ENCODE peak calls at places on chromosome 5, in eight cellular contexts. G is colonic mucosa, D is lower lobe of right lung, Y is SK-N-SH, J is Caco-2, V is aorta, O is astrocyte, K is H1. Q is an unnamed sample.

GRCh38 chr5:88144219-88145040 is 124.2 kb downstream of the TMEM161B start:
- DNase-seq in G (no peak), D (no peak), Y (peak; percentile 5), J (no peak), V (no peak), O (peak; percentile 16), K (peak; percentile 51), Q (no peak)

GRCh38 chr5:176466245-176466871 is 18.2 kb downstream of the FAF2 start:
- DNase-seq in G (no peak), D (no peak), Y (no peak), J (peak; percentile 52), V (no peak), O (peak; percentile 76), K (no peak), Q (no peak)

GRCh38 chr5:88515881-88516819 is 247.5 kb upstream of the TMEM161B start:
- DNase-seq in G (no peak), D (no peak), Y (no peak), J (no peak), V (no peak), O (peak; percentile 53), K (no peak), Q (no peak)

GRCh38 chr5:163460562-163461176 is at the start of gene HMMR:
- DNase-seq in G (no peak), D (no peak), Y (peak; percentile 16), J (peak; percentile 37), V (no peak), O (peak; percentile 21), K (peak; percentile 84), Q (no peak)

GRCh38 chr5:113748403-113748802 is 234.9 kb downstream of the YTHDC2 start:
- DNase-seq in G (no peak), D (no peak), Y (no peak), J (no peak), V (no peak), O (no peak), K (no peak), Q (no peak)

GRCh38 chr5:148949871-148950863 is 112.7 kb downstream of the SH3TC2 start:
- DNase-seq in G (no peak), D (peak; percentile 78), Y (no peak), J (no peak), V (peak; percentile 72), O (no peak), K (no peak), Q (peak; percentile 89)

GRCh38 chr5:140840978-140841962 is at the start of gene PCDHA8:
- DNase-seq in G (no peak), D (no peak), Y (peak; percentile 83), J (no peak), V (no peak), O (no peak), K (peak; percentile 84), Q (no peak)

GRCh38 chr5:160693831-160694473 is 158.1 kb downstream of the ATP10B start:
- DNase-seq in G (no peak), D (no peak), Y (no peak), J (no peak), V (no peak), O (no peak), K (no peak), Q (no peak)

GRCh38 chr5:136772541-136772940 is 407.2 kb upstream of the TRPC7 start:
- DNase-seq in G (no peak), D (no peak), Y (no peak), J (no peak), V (no peak), O (no peak), K (no peak), Q (no peak)

GRCh38 chr5:82713811-82714210 is 363.4 kb downstream of the TMEM167A start:
- DNase-seq in G (no peak), D (no peak), Y (no peak), J (no peak), V (no peak), O (no peak), K (no peak), Q (no peak)

GRCh38 chr5:178206166-178207101 is 2.1 kb downstream of the HNRNPAB start:
- DNase-seq in G (peak; percentile 21), D (no peak), Y (no peak), J (no peak), V (no peak), O (no peak), K (no peak), Q (no peak)

GRCh38 chr5:115330868-115331267 is 34.4 kb upstream of the CCDC112 start:
- DNase-seq in G (no peak), D (no peak), Y (no peak), J (no peak), V (no peak), O (no peak), K (no peak), Q (no peak)

DNA sequence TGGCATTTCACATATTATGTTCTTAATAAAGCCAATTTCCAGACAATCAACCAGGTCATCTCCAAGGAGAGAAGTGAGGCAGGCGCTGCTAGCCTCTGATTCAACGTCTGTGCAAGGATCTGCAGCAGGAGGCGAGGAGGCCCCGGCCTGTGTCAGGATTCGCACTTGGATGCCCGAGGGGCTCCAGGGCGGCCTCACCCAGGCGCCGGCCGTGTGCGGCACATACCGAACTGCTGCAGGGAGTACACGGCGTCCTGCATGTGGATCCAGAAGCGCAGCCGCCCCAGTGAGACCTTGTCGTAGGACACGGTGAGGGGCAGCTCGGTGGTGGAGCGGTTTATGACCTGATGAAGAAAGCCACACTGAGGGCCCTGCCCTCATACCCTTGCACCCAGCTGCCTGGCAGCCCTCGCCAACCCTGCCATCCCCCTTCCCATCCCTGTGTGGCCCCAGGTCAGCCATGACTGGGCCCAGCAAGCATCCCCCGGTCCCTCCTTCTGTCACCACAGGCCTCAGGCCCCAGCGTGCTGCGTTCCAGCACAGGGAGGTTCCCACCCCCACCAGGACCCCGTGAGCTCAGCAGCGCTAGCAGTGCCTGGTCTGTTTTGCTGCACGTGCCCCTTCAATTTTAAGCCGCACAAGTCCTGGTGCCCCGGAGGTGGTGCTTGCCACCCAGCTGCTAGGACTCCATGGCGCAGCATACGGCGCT is 9.9 kb downstream of the CLPTM1L start:
- DNase-seq in G (no peak), D (no peak), Y (no peak), J (no peak), V (peak; percentile 33), O (no peak), K (no peak), Q (no peak)
- H3K4me1 ChIP-seq in G (no peaks in the 10 kb centered on the region), D (peaks cover 15% of the 10 kb centered on the region), Y (no peaks in the 10 kb centered on the region), J (peaks cover 6% of the 10 kb centered on the region), V (no peaks in the 10 kb centered on the region), O (no peaks in the 10 kb centered on the region), K (no peaks in the 10 kb centered on the region), Q (no peaks in the 10 kb centered on the region)

GRCh38 chr5:10566556-10567068 is 2.7 kb downstream of the ANKRD33B start:
- DNase-seq in G (no peak), D (no peak), Y (no peak), J (no peak), V (no peak), O (no peak), K (no peak), Q (no peak)
- H3K4me3 ChIP-seq in G (no peak overlapping the region), D (peak overlapping the region; percentile 67), Y (no peak overlapping the region), J (no peak overlapping the region), V (no peak overlapping the region), O (no peak overlapping the region), K (no peak overlapping the region), Q (no peak overlapping the region)

DNA sequence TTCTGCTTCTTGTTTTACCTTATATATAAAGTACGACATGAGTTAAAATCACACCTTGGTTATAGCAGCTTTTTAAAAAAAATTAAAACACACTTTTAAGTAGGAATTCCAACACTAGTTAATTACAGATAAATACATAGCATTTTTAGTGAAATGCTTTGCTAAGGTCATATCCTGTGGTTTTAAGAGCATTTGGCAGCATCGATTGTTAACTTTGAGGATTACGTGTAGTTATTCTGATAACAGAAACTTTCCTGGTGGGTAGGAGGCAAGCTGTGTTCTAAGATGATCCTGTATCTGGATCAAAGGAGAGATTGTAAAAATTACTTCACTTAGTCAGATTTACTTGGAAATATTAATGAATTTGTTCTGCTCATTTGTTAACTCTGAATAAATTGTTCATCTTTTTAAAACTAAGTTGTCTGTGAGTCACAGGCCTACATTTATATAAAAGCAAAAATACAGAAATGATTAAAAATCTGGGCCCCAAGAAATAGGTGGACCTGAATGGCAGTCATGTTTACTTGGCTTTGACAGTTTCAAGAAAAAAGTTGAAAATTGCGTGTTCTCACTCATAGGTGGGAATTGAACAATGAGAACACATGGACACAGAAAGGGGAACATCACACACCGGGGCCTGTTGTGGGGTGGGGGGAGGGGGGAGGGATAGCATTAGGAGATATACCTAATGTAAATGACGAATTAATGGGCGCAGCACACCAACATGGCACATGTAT is 58.4 kb downstream of the TRIO start:
- DNase-seq in G (no peak), D (no peak), Y (no peak), J (no peak), V (no peak), O (peak; percentile 89), K (no peak), Q (no peak)
- H3K4me1 ChIP-seq in G (peaks cover 15% of the 10 kb centered on the region), D (peaks cover 46% of the 10 kb centered on the region), Y (peaks cover 35% of the 10 kb centered on the region), J (no peaks in the 10 kb centered on the region), V (peaks cover 9% of the 10 kb centered on the region), O (peaks cover 85% of the 10 kb centered on the region), K (peaks cover 7% of the 10 kb centered on the region), Q (no peaks in the 10 kb centered on the region)

GRCh38 chr5:30831605-30832004 is 361.9 kb upstream of the CDH6 start:
- DNase-seq in G (no peak), D (no peak), Y (no peak), J (no peak), V (no peak), O (no peak), K (no peak), Q (no peak)
- H3K4me3 ChIP-seq in G (no peak overlapping the region), D (no peak overlapping the region), Y (no peak overlapping the region), J (no peak overlapping the region), V (no peak overlapping the region), O (no peak overlapping the region), K (no peak overlapping the region), Q (no peak overlapping the region)

DNA sequence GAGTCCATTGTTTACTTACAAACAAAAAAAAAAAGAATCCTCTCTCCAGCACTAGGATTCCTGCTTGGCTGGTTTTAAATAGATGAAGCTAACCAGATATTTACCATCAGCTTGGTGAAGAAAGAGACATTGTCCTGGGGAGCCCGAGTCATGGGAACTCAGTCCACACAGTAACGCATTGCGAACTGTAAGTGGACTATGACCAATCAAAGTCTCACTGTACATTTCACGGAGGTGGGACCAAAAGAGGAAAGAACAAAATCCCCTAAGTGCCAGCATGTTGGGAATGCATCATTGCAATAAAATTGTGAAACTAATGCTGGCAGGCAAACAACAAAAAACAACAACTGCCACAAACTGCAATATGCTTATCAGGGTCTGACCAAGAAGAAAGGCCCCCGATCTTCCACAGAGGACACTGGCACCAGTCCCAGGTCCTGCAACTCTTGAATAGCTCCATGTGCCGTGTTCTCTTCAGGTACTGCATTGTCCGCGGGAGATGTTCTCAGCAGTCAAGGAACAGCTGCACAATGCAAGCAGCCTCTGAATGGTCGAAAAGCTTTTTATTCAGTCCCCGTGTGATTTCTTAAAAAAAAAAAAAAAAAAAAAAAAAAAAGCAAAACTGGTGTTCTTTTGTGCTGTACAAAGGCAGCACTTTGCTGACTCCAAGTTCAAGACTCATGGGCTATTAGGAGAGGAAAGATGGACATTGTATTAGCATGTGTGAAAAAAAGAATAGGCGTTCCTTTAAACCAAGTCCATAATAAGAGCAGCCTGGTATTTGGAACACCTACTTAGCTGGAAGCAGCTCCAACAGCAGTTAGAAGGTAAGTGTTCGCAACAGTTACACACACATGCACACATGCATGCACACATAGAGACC is 38.1 kb downstream of the SEMA6A start:
- DNase-seq in G (peak; percentile 61), D (no peak), Y (no peak), J (peak; percentile 35), V (no peak), O (no peak), K (no peak), Q (no peak)
- H3K4me1 ChIP-seq in G (peaks cover 6% of the 10 kb centered on the region), D (peaks cover 5% of the 10 kb centered on the region), Y (peaks cover 12% of the 10 kb centered on the region), J (peaks cover 58% of the 10 kb centered on the region), V (no peaks in the 10 kb centered on the region), O (no peaks in the 10 kb centered on the region), K (peaks cover 29% of the 10 kb centered on the region), Q (no peaks in the 10 kb centered on the region)

GRCh38 chr5:139388198-139388821 is 1.4 kb downstream of the MZB1 start:
- DNase-seq in G (peak; percentile 89), D (no peak), Y (no peak), J (no peak), V (no peak), O (no peak), K (no peak), Q (peak; percentile 77)
- H3K4me3 ChIP-seq in G (peak overlapping the region; percentile 43), D (peak overlapping the region; percentile 8), Y (no peak overlapping the region), J (no peak overlapping the region), V (no peak overlapping the region), O (no peak overlapping the region), K (no peak overlapping the region), Q (peak overlapping the region; percentile 36)